ENCODE peak calls at places on chromosomes 5 and 9, in seven cellular contexts. Y, X, H, B, E, C and R are unnamed samples.

GRCh38 chr5:143922718-143923117 is 110.8 kb downstream of the HMHB1 start:
- DNase-seq in E (no peak), X (no peak), B (no peak), C (no peak), H (peak; percentile 79), Y (no peak), R (peak; percentile 50)

GRCh38 chr5:80114856-80115255 is 79.7 kb downstream of the THBS4 start:
- DNase-seq in X (no peak), E (no peak), B (no peak), Y (peak; percentile 83), H (no peak), C (no peak), R (no peak)

GRCh38 chr5:120055858-120056257 is 408.2 kb upstream of the PRR16 start:
- DNase-seq in B (no peak), E (no peak), C (no peak), Y (no peak), X (no peak), H (peak; percentile 56), R (peak; percentile 39)

GRCh38 chr9:93118863-93119702 is 15.0 kb downstream of the NINJ1 start:
- DNase-seq in B (peak; percentile 18), E (no peak), H (no peak), X (no peak), Y (peak; percentile 18), C (no peak), R (no peak)

GRCh38 chr9:28287413-28287812 is 714.1 kb upstream of the C9orf72 start:
- DNase-seq in Y (no peak), B (no peak), X (no peak), H (no peak), E (no peak), C (no peak), R (no peak)

GRCh38 chr5:158875272-158875679 is 224.4 kb downstream of the EBF1 start:
- DNase-seq in Y (no peak), X (no peak), E (no peak), B (no peak), C (no peak), H (peak; percentile 12), R (no peak)

GRCh38 chr9:120481248-120481647 is 98.7 kb downstream of the CDK5RAP2 start:
- DNase-seq in E (no peak), X (no peak), C (no peak), H (no peak), Y (no peak), B (no peak), R (no peak)

GRCh38 chr5:10490927-10491672 is 49.4 kb downstream of the ROPN1L start:
- DNase-seq in E (no peak), B (no peak), C (no peak), Y (no peak), X (no peak), H (no peak), R (no peak)

GRCh38 chr5:113230711-113231652 is 203.8 kb downstream of the TSSK1B start:
- DNase-seq in Y (no peak), X (no peak), H (peak; percentile 53), C (no peak), B (no peak), E (no peak), R (peak; percentile 75)

GRCh38 chr5:28374492-28374934 is 1336.1 kb upstream of the CDH9 start:
- DNase-seq in X (no peak), E (no peak), Y (no peak), C (no peak), B (no peak), H (no peak), R (peak; percentile 53)

GRCh38 chr9:114395196-114395595 is 7.4 kb upstream of the AKNA start:
- DNase-seq in X (no peak), Y (no peak), C (no peak), E (no peak), H (no peak), B (no peak), R (no peak)

GRCh38 chr9:71937070-71937625 is 25.7 kb downstream of the C9orf85 start:
- DNase-seq in B (no peak), X (no peak), C (no peak), H (no peak), Y (no peak), E (no peak), R (peak; percentile 47)

GRCh38 chr9:115114541-115114940 is 3.4 kb downstream of the TNC start:
- DNase-seq in H (peak; percentile 58), B (no peak), E (no peak), Y (no peak), X (no peak), C (no peak), R (no peak)

GRCh38 chr5:90504743-90505142 is 24.6 kb downstream of the LYSMD3 start:
- DNase-seq in E (no peak), C (no peak), X (no peak), H (peak; percentile 10), B (no peak), Y (no peak), R (peak; percentile 15)

GRCh38 chr5:153546566-153546965 is 56.1 kb downstream of the GRIA1 start:
- DNase-seq in E (no peak), Y (no peak), C (no peak), H (no peak), X (no peak), B (no peak), R (peak; percentile 44)

GRCh38 chr5:126647071-126647470 is 46.3 kb downstream of the PHAX start:
- DNase-seq in H (no peak), X (no peak), C (no peak), Y (peak; percentile 33), B (no peak), E (no peak), R (no peak)

GRCh38 chr9:90064248-90064647 is 459.4 kb downstream of the GADD45G start:
- DNase-seq in H (no peak), X (no peak), E (no peak), C (no peak), B (no peak), Y (no peak), R (no peak)

GRCh38 chr9:36868591-36869282 is 165.3 kb downstream of the PAX5 start:
- DNase-seq in H (no peak), X (no peak), C (no peak), Y (no peak), E (no peak), B (no peak), R (no peak)

GRCh38 chr5:87453801-87454200 is 41.1 kb upstream of the CCNH start:
- DNase-seq in H (no peak), Y (no peak), E (no peak), B (no peak), C (no peak), X (no peak), R (no peak)

GRCh38 chr9:21505425-21506179 is 23.5 kb upstream of the IFNE start:
- DNase-seq in E (no peak), C (no peak), H (peak; percentile 76), B (no peak), Y (no peak), X (no peak), R (peak; percentile 80)

GRCh38 chr9:108374606-108375005 is 481.2 kb downstream of the ACTL7B start:
- DNase-seq in Y (no peak), B (no peak), C (no peak), H (peak; percentile 68), X (no peak), E (no peak), R (peak; percentile 42)

GRCh38 chr5:169599451-169599850 is 15.9 kb downstream of the SPDL1 start:
- DNase-seq in E (no peak), H (no peak), Y (no peak), B (no peak), C (no peak), X (no peak), R (no peak)

GRCh38 chr9:120261419-120261818 is 318.5 kb downstream of the CDK5RAP2 start:
- DNase-seq in C (no peak), X (no peak), E (no peak), H (no peak), Y (no peak), B (no peak), R (no peak)

GRCh38 chr9:70412678-70413426 is 1.6 kb downstream of the KLF9 start:
- DNase-seq in Y (peak; percentile 86), B (peak; percentile 87), X (no peak), E (peak; percentile 12), C (no peak), H (peak; percentile 78), R (peak; percentile 67)

GRCh38 chr9:78438765-78439164 is 141.8 kb downstream of the PSAT1 start:
- DNase-seq in Y (no peak), H (no peak), E (no peak), C (no peak), B (no peak), X (no peak), R (no peak)

GRCh38 chr5:83048277-83048676 is 28.9 kb downstream of the TMEM167A start:
- DNase-seq in H (peak; percentile 11), B (no peak), X (no peak), Y (no peak), E (no peak), C (no peak), R (no peak)

GRCh38 chr5:57175586-57175985 is 1.7 kb downstream of the GPBP1 start:
- DNase-seq in B (no peak), C (no peak), H (peak; percentile 45), X (no peak), Y (no peak), E (peak; percentile 41), R (peak; percentile 52)

GRCh38 chr9:116549786-116550660 is 137.1 kb upstream of the TRIM32 start:
- DNase-seq in Y (no peak), E (no peak), H (peak; percentile 32), X (no peak), C (no peak), B (no peak), R (no peak)

GRCh38 chr9:69785757-69786156 is 25.9 kb upstream of the PTAR1 start:
- DNase-seq in B (no peak), C (no peak), H (peak; percentile 46), E (no peak), Y (no peak), X (no peak), R (peak; percentile 16)